ENCODE peak calls at places on chromosomes 13 and 19, in nine cellular contexts. A, H, G, L, T, D, M, K and Z are unnamed samples.

GRCh38 chr19:21835429-21835809 is 563 bp downstream of the ZNF43 start:
- DNase-seq in A (no peak), H (no peak), G (no peak), L (peak; percentile 6), T (no peak), D (no peak), M (no peak), K (no peak), Z (no peak)

GRCh38 chr19:8366961-8367326 is 3.0 kb downstream of the ANGPTL4 start:
- DNase-seq in A (no peak), H (no peak), G (peak; percentile 49), L (no peak), T (no peak), D (peak; percentile 95), M (peak; percentile 74), K (no peak), Z (no peak)

GRCh38 chr13:112062047-112062618 is 4.8 kb upstream of the SOX1 start:
- DNase-seq in A (no peak), H (no peak), G (peak; percentile 57), L (no peak), T (no peak), D (no peak), M (no peak), K (no peak), Z (no peak)

GRCh38 chr13:78152415-78152814 is 233.8 kb upstream of the EDNRB start:
- DNase-seq in A (no peak), H (no peak), G (no peak), L (no peak), T (no peak), D (no peak), M (no peak), K (no peak), Z (no peak)

GRCh38 chr19:7914598-7915045 is at the start of gene TGFBR3L:
- DNase-seq in A (no peak), H (no peak), G (no peak), L (no peak), T (no peak), D (no peak), M (no peak), K (no peak), Z (no peak)

GRCh38 chr13:41802033-41802683 is 158.8 kb downstream of the VWA8 start:
- DNase-seq in A (no peak), H (no peak), G (no peak), L (no peak), T (no peak), D (no peak), M (no peak), K (no peak), Z (no peak)

GRCh38 chr13:108895220-108895704 is 265.9 kb downstream of the MYO16 start:
- DNase-seq in A (peak; percentile 35), H (peak; percentile 41), G (no peak), L (no peak), T (no peak), D (peak; percentile 59), M (no peak), K (no peak), Z (peak; percentile 26)

GRCh38 chr19:51637362-51637978 is 7.3 kb upstream of the SIGLEC5 start:
- DNase-seq in A (peak; percentile 23), H (no peak), G (no peak), L (no peak), T (no peak), D (peak; percentile 23), M (no peak), K (no peak), Z (no peak)

GRCh38 chr19:16002380-16002779 is 53.6 kb downstream of the OR10H4 start:
- DNase-seq in A (no peak), H (no peak), G (no peak), L (no peak), T (no peak), D (peak; percentile 9), M (no peak), K (no peak), Z (no peak)

GRCh38 chr19:48738557-48739399 is 1.6 kb downstream of the RASIP1 start:
- DNase-seq in A (peak; percentile 87), H (peak; percentile 74), G (peak; percentile 100), L (no peak), T (peak; percentile 44), D (peak; percentile 88), M (peak; percentile 94), K (peak; percentile 95), Z (no peak)

GRCh38 chr13:40389081-40389641 is 277.3 kb downstream of the FOXO1 start:
- DNase-seq in A (peak; percentile 54), H (no peak), G (no peak), L (no peak), T (no peak), D (no peak), M (no peak), K (no peak), Z (no peak)

GRCh38 chr13:47901451-47901850 is 99.6 kb downstream of the SUCLA2 start:
- DNase-seq in A (no peak), H (peak; percentile 86), G (peak; percentile 80), L (no peak), T (no peak), D (peak; percentile 42), M (no peak), K (no peak), Z (peak; percentile 36)

GRCh38 chr13:112107289-112107688 is 40.3 kb downstream of the SOX1 start:
- DNase-seq in A (no peak), H (no peak), G (no peak), L (no peak), T (no peak), D (no peak), M (no peak), K (no peak), Z (no peak)

GRCh38 chr13:109369357-109370052 is 416.9 kb downstream of the IRS2 start:
- DNase-seq in A (no peak), H (no peak), G (no peak), L (no peak), T (no peak), D (no peak), M (no peak), K (no peak), Z (no peak)

GRCh38 chr13:43132911-43133310 is 109.5 kb downstream of the DNAJC15 start:
- DNase-seq in A (peak; percentile 52), H (no peak), G (no peak), L (no peak), T (no peak), D (no peak), M (no peak), K (no peak), Z (no peak)

GRCh38 chr19:2289714-2290435 is 7.9 kb upstream of the PEAK3 start:
- DNase-seq in A (peak; percentile 90), H (no peak), G (peak; percentile 70), L (no peak), T (no peak), D (no peak), M (no peak), K (no peak), Z (no peak)

GRCh38 chr19:2288010-2288742 is 6.2 kb upstream of the PEAK3 start:
- DNase-seq in A (no peak), H (no peak), G (no peak), L (no peak), T (no peak), D (no peak), M (no peak), K (no peak), Z (no peak)

GRCh38 chr19:2288743-2289713 is 7.1 kb upstream of the PEAK3 start:
- DNase-seq in A (no peak), H (no peak), G (no peak), L (no peak), T (no peak), D (no peak), M (no peak), K (no peak), Z (no peak)

GRCh38 chr19:2290441-2291184 is 8.6 kb upstream of the PEAK3 start:
- DNase-seq in A (no peak), H (no peak), G (peak; percentile 80), L (no peak), T (no peak), D (no peak), M (no peak), K (no peak), Z (no peak)

DNA sequence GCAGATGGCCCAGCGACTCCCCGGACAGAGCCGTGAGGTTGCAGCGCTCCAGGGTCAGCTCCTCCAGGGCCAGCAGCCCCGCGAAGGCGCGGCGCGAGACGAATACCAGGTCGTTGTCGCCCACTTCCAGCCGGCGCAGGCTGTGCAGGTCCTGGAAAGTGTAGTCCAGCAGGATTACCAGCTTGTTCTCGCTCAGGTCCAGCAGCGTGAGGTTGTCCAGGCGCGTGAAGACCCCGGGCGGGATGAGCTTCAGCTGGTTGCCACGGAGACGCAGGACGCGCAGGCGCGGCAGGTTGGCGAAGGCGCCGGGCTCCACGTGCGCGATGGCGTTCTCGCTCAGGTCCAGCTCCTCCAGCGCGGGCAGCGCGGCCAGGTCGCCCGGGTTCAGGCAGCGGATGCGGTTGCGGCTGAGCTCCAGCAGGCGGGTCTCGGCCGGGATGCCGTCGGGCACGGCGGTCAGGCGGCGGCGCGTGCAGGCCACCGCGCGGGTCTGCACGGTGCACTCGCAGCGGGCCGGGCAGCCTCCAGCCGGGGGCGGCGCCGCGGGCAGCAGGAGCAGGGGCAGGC is 9.3 kb upstream of the PEAK3 start:
- DNase-seq in A (no peak), H (no peak), G (peak; percentile 90), L (no peak), T (no peak), D (no peak), M (no peak), K (no peak), Z (no peak)
- TF ChIP-seq CTCF in A (no peak), H (no peak), G (peak; percentile 60), L (no peak), T (no peak), D (no peak), M (no peak), K (no peak), Z (no peak)

DNA sequence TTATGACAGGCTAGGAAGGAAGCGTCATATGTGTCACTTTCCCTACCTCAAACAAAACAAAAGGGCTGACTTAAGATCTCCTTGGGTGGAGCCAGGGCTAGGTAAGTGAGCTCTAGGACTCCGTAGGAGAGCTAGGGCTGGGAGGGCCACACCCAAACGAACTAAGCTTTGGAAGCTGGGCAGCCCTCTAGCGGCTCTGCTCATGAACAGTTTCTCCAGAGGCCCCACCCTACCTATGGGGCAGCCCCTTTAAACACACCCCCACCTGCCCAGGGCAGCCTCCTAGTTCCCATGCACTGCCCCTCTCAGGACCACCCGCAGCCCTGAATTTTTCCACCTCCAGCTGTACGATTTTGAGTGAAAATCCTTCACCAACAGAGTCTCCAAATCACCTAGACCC is 3.5 kb downstream of the PEG3 start:
- DNase-seq in A (no peak), H (no peak), G (no peak), L (no peak), T (no peak), D (no peak), M (no peak), K (peak; percentile 45), Z (no peak)
- H3K4me3 ChIP-seq in A (no peak overlapping the region), H (no peak overlapping the region), G (no peak overlapping the region), L (peak overlapping the region; percentile 13), T (peak overlapping the region; percentile 68), D (no peak overlapping the region), M (no peak overlapping the region), K (no peak overlapping the region), Z (no peak overlapping the region)

GRCh38 chr13:65028101-65028500 is 2202.0 kb downstream of the PCDH9 start:
- DNase-seq in A (no peak), H (no peak), G (no peak), L (no peak), T (no peak), D (no peak), M (no peak), K (no peak), Z (no peak)
- TF ChIP-seq CTCF in A (no peak), H (no peak), G (no peak), L (no peak), T (no peak), D (no peak), M (no peak), K (no peak), Z (no peak)

GRCh38 chr19:45090598-45090997 is 2.4 kb upstream of the PPP1R37 start:
- DNase-seq in A (no peak), H (no peak), G (no peak), L (no peak), T (no peak), D (no peak), M (no peak), K (no peak), Z (no peak)
- H3K4me3 ChIP-seq in A (no peak overlapping the region), H (peak overlapping the region; percentile 53), G (no peak overlapping the region), L (peak overlapping the region; percentile 87), T (peak overlapping the region; percentile 94), D (no peak overlapping the region), M (peak overlapping the region; percentile 72), K (no peak overlapping the region), Z (no peak overlapping the region)